ENCODE peak calls at places on chromosomes 12 and 14, in six cellular contexts. One of them, this sample, is unnamed.

GRCh38 chr12:98725481-98726247 is 80.6 kb downstream of the APAF1 start:
- DNase-seq in HepG2: peak
- DNase-seq in A549: peak
- DNase-seq in GM12878: no peak
- DNase-seq in endothelial cell of umbilical vein: peak
- DNase-seq in K562: peak
- DNase-seq in this sample: peak

GRCh38 chr12:88870000-88870737 is 289.9 kb upstream of the KITLG start:
- DNase-seq in HepG2: no peak
- DNase-seq in A549: no peak
- DNase-seq in GM12878: no peak
- DNase-seq in endothelial cell of umbilical vein: no peak
- DNase-seq in K562: no peak
- DNase-seq in this sample: no peak

GRCh38 chr12:101459642-101460346 is 15.3 kb upstream of the SPIC start:
- DNase-seq in HepG2: peak
- DNase-seq in A549: peak
- DNase-seq in GM12878: no peak
- DNase-seq in endothelial cell of umbilical vein: no peak
- DNase-seq in K562: no peak
- DNase-seq in this sample: peak

GRCh38 chr12:120332041-120332440 is 4.5 kb upstream of the PLA2G1B start:
- DNase-seq in HepG2: no peak
- DNase-seq in A549: no peak
- DNase-seq in GM12878: no peak
- DNase-seq in endothelial cell of umbilical vein: no peak
- DNase-seq in K562: no peak
- DNase-seq in this sample: no peak

GRCh38 chr12:113424915-113425823 is 3.0 kb downstream of the SDSL start:
- DNase-seq in HepG2: peak
- DNase-seq in A549: peak
- DNase-seq in GM12878: no peak
- DNase-seq in endothelial cell of umbilical vein: peak
- DNase-seq in K562: peak
- DNase-seq in this sample: peak

GRCh38 chr12:11663128-11663527 is 13.7 kb downstream of the ETV6 start:
- DNase-seq in HepG2: no peak
- DNase-seq in A549: no peak
- DNase-seq in GM12878: no peak
- DNase-seq in endothelial cell of umbilical vein: no peak
- DNase-seq in K562: no peak
- DNase-seq in this sample: no peak

GRCh38 chr12:105274571-105274970 is 38.6 kb upstream of the APPL2 start:
- DNase-seq in HepG2: no peak
- DNase-seq in A549: no peak
- DNase-seq in GM12878: no peak
- DNase-seq in endothelial cell of umbilical vein: no peak
- DNase-seq in K562: no peak
- DNase-seq in this sample: no peak

GRCh38 chr12:1879633-1880032 is 38.8 kb downstream of the CACNA2D4 start:
- DNase-seq in HepG2: no peak
- DNase-seq in A549: no peak
- DNase-seq in GM12878: no peak
- DNase-seq in endothelial cell of umbilical vein: no peak
- DNase-seq in K562: no peak
- DNase-seq in this sample: no peak

GRCh38 chr12:6783828-6784227 is 5.5 kb upstream of the CD4 start:
- DNase-seq in HepG2: no peak
- DNase-seq in A549: no peak
- DNase-seq in GM12878: no peak
- DNase-seq in endothelial cell of umbilical vein: no peak
- DNase-seq in K562: no peak
- DNase-seq in this sample: no peak

GRCh38 chr14:52650774-52651173 is 44.6 kb downstream of the ERO1A start:
- DNase-seq in HepG2: peak
- DNase-seq in A549: peak
- DNase-seq in GM12878: no peak
- DNase-seq in endothelial cell of umbilical vein: no peak
- DNase-seq in K562: no peak
- DNase-seq in this sample: no peak

GRCh38 chr12:65463082-65463481 is 184.6 kb downstream of the MSRB3 start:
- DNase-seq in HepG2: no peak
- DNase-seq in A549: no peak
- DNase-seq in GM12878: no peak
- DNase-seq in endothelial cell of umbilical vein: no peak
- DNase-seq in K562: no peak
- DNase-seq in this sample: no peak

GRCh38 chr12:65465766-65466547 is 187.5 kb downstream of the MSRB3 start:
- DNase-seq in HepG2: no peak
- DNase-seq in A549: no peak
- DNase-seq in GM12878: no peak
- DNase-seq in endothelial cell of umbilical vein: no peak
- DNase-seq in K562: no peak
- DNase-seq in this sample: no peak

GRCh38 chr12:65462506-65462905 is 184.0 kb downstream of the MSRB3 start:
- DNase-seq in HepG2: no peak
- DNase-seq in A549: no peak
- DNase-seq in GM12878: no peak
- DNase-seq in endothelial cell of umbilical vein: no peak
- DNase-seq in K562: no peak
- DNase-seq in this sample: no peak

GRCh38 chr12:65466906-65467305 is 188.4 kb downstream of the MSRB3 start:
- DNase-seq in HepG2: no peak
- DNase-seq in A549: no peak
- DNase-seq in GM12878: no peak
- DNase-seq in endothelial cell of umbilical vein: no peak
- DNase-seq in K562: no peak
- DNase-seq in this sample: no peak

GRCh38 chr12:65464930-65465329 is 186.4 kb downstream of the MSRB3 start:
- DNase-seq in HepG2: no peak
- DNase-seq in A549: no peak
- DNase-seq in GM12878: no peak
- DNase-seq in endothelial cell of umbilical vein: peak
- DNase-seq in K562: no peak
- DNase-seq in this sample: no peak
- TF ChIP-seq MYC in HepG2: no peak
- TF ChIP-seq MYC in A549: no peak
- TF ChIP-seq MYC in GM12878: no peak
- TF ChIP-seq MYC in endothelial cell of umbilical vein: no peak
- TF ChIP-seq MYC in K562: no peak
- TF ChIP-seq MYC in this sample: no peak

GRCh38 chr12:69330475-69331473 is 17.4 kb upstream of the LYZ start:
- DNase-seq in HepG2: no peak
- DNase-seq in A549: no peak
- DNase-seq in GM12878: no peak
- DNase-seq in endothelial cell of umbilical vein: peak
- DNase-seq in K562: peak
- DNase-seq in this sample: peak
- TF ChIP-seq MAX in HepG2: peak
- TF ChIP-seq MAX in A549: no peak
- TF ChIP-seq MAX in GM12878: no peak
- TF ChIP-seq MAX in endothelial cell of umbilical vein: no peak
- TF ChIP-seq MAX in K562: no peak
- TF ChIP-seq MAX in this sample: no peak

GRCh38 chr12:12718853-12719252 is 1.7 kb downstream of the CDKN1B start:
- DNase-seq in HepG2: no peak
- DNase-seq in A549: peak
- DNase-seq in GM12878: no peak
- DNase-seq in endothelial cell of umbilical vein: peak
- DNase-seq in K562: no peak
- DNase-seq in this sample: peak
- TF ChIP-seq POLR2A in HepG2: no peak
- TF ChIP-seq POLR2A in A549: no peak
- TF ChIP-seq POLR2A in GM12878: peak
- TF ChIP-seq POLR2A in endothelial cell of umbilical vein: no peak
- TF ChIP-seq POLR2A in K562: no peak
- TF ChIP-seq POLR2A in this sample: no peak

GRCh38 chr14:70188292-70188607 is 501 bp downstream of the SLC8A3 start:
- DNase-seq in HepG2: no peak
- DNase-seq in A549: no peak
- DNase-seq in GM12878: no peak
- DNase-seq in endothelial cell of umbilical vein: peak
- DNase-seq in K562: no peak
- DNase-seq in this sample: no peak

GRCh38 chr14:70186826-70187483 is 1.8 kb downstream of the SLC8A3 start:
- DNase-seq in HepG2: no peak
- DNase-seq in A549: no peak
- DNase-seq in GM12878: no peak
- DNase-seq in endothelial cell of umbilical vein: peak
- DNase-seq in K562: no peak
- DNase-seq in this sample: peak

GRCh38 chr14:70189678-70190077 is 927 bp upstream of the SLC8A3 start:
- DNase-seq in HepG2: no peak
- DNase-seq in A549: no peak
- DNase-seq in GM12878: no peak
- DNase-seq in endothelial cell of umbilical vein: no peak
- DNase-seq in K562: no peak
- DNase-seq in this sample: no peak

GRCh38 chr14:70190156-70190555 is 1.4 kb upstream of the SLC8A3 start:
- DNase-seq in HepG2: no peak
- DNase-seq in A549: no peak
- DNase-seq in GM12878: no peak
- DNase-seq in endothelial cell of umbilical vein: no peak
- DNase-seq in K562: no peak
- DNase-seq in this sample: no peak

DNA sequence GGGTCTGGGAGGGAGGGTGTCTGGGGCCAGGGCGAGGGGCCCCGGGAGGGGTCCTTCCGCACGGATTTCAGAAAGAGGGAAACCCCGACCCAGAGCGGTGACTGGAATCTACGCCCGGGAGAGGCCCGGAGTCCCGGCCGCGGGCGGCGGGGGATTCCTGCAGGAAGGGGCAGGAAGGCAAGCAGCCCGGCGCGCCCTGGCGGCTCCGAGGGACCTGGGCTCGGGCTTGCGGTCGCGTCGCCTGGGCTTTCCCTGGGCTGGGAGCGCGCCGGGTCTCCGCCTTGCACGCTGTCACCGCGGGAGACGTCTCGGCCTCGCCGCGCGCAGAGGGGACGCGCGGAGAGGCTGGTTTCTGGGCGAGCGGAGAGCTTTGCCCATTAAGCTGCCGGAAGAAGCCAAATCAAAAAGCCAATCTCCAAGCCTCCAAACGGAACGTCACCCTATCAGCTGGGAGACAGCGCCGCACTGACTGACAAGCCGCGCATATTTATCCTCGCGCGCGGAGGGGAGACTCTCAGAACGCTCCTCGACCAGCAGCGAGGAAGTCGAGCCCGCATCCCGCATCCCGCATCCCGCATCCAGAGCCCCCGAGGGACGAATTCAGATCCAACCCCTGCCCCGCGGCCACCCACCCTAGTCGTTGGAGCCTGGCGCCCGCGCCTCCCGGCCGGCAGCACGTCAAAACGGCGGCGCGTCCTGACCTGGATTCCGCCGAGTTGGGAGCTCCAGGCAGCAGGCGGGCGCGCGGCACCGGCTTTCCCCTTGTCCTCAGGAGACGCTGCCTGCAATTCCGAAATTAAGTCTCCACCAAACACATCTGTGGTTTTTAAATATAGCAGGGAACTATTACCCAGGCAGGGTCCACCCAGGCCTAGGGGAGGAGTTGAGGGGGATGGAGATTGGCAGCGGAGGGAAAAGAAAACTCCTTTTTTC is at the start of gene SLC8A3:
- DNase-seq in HepG2: no peak
- DNase-seq in A549: peak
- DNase-seq in GM12878: no peak
- DNase-seq in endothelial cell of umbilical vein: peak
- DNase-seq in K562: no peak
- DNase-seq in this sample: no peak
- TF ChIP-seq MYC in HepG2: no peak
- TF ChIP-seq MYC in A549: no peak
- TF ChIP-seq MYC in GM12878: no peak
- TF ChIP-seq MYC in endothelial cell of umbilical vein: no peak
- TF ChIP-seq MYC in K562: no peak
- TF ChIP-seq MYC in this sample: no peak

GRCh38 chr12:112340235-112340634 is 42.0 kb downstream of the HECTD4 start:
- DNase-seq in HepG2: no peak
- DNase-seq in A549: no peak
- DNase-seq in GM12878: no peak
- DNase-seq in endothelial cell of umbilical vein: no peak
- DNase-seq in K562: no peak
- DNase-seq in this sample: no peak

GRCh38 chr12:112342587-112342986 is 39.6 kb downstream of the HECTD4 start:
- DNase-seq in HepG2: no peak
- DNase-seq in A549: peak
- DNase-seq in GM12878: no peak
- DNase-seq in endothelial cell of umbilical vein: no peak
- DNase-seq in K562: no peak
- DNase-seq in this sample: peak

GRCh38 chr12:112346194-112346593 is 36.0 kb downstream of the HECTD4 start:
- DNase-seq in HepG2: no peak
- DNase-seq in A549: no peak
- DNase-seq in GM12878: no peak
- DNase-seq in endothelial cell of umbilical vein: no peak
- DNase-seq in K562: no peak
- DNase-seq in this sample: no peak

GRCh38 chr12:112344220-112344619 is 38.0 kb downstream of the HECTD4 start:
- DNase-seq in HepG2: no peak
- DNase-seq in A549: no peak
- DNase-seq in GM12878: no peak
- DNase-seq in endothelial cell of umbilical vein: no peak
- DNase-seq in K562: no peak
- DNase-seq in this sample: no peak

GRCh38 chr12:112340983-112341840 is 41.0 kb downstream of the HECTD4 start:
- DNase-seq in HepG2: no peak
- DNase-seq in A549: no peak
- DNase-seq in GM12878: no peak
- DNase-seq in endothelial cell of umbilical vein: no peak
- DNase-seq in K562: no peak
- DNase-seq in this sample: no peak
- TF ChIP-seq MAX in HepG2: no peak
- TF ChIP-seq MAX in A549: no peak
- TF ChIP-seq MAX in GM12878: no peak
- TF ChIP-seq MAX in endothelial cell of umbilical vein: no peak
- TF ChIP-seq MAX in K562: no peak
- TF ChIP-seq MAX in this sample: no peak

This sample was measured in NB4.